ENCODE peak calls at places on chromosomes 7 and 10, in eight cellular contexts. Q is HFFc6, Z is prostate gland, F is transverse colon, U is B cell, G is adrenal gland, H is HFF-Myc, D is GM23338. R is an unnamed sample.

GRCh38 chr7:50379539-50379938 is 70.6 kb downstream of the FIGNL1 start:
- DNase-seq in Q (no peak), Z (no peak), F (no peak), U (no peak), G (no peak), H (no peak), D (no peak), R (no peak)

GRCh38 chr10:49280001-49280408 is 19.0 kb upstream of the C10orf71 start:
- DNase-seq in Q (peak), Z (no peak), F (no peak), U (no peak), G (peak), H (peak), D (no peak), R (no peak)

GRCh38 chr10:101859530-101859929 is 15.9 kb upstream of the KCNIP2 start:
- DNase-seq in Q (no peak), Z (no peak), F (no peak), U (no peak), G (no peak), H (no peak), D (no peak), R (no peak)

GRCh38 chr7:152868122-152869040 is 108.8 kb downstream of the ACTR3B start:
- DNase-seq in Q (no peak), Z (no peak), F (no peak), U (no peak), G (no peak), H (no peak), D (no peak), R (peak)

GRCh38 chr10:3064423-3064822 is 2.9 kb upstream of the PFKP start:
- DNase-seq in Q (no peak), Z (no peak), F (no peak), U (peak), G (no peak), H (no peak), D (no peak), R (no peak)

GRCh38 chr7:132117181-132117580 is 459.1 kb downstream of the PLXNA4 start:
- DNase-seq in Q (peak), Z (no peak), F (no peak), U (no peak), G (no peak), H (no peak), D (no peak), R (no peak)

GRCh38 chr7:94803821-94804220 is 103.6 kb upstream of the PPP1R9A start:
- DNase-seq in Q (no peak), Z (no peak), F (no peak), U (no peak), G (no peak), H (no peak), D (no peak), R (no peak)

GRCh38 chr7:16839646-16840045 is 34.8 kb upstream of the AGR2 start:
- DNase-seq in Q (no peak), Z (no peak), F (no peak), U (no peak), G (no peak), H (no peak), D (no peak), R (no peak)

GRCh38 chr7:38215115-38215514 is 37.1 kb downstream of the STARD3NL start:
- DNase-seq in Q (no peak), Z (no peak), F (no peak), U (no peak), G (no peak), H (no peak), D (no peak), R (no peak)
- TF ChIP-seq CTCF in Q (no peak), Z (no peak), F (no peak), U (no peak), G (no peak), H (no peak), D (no peak), R (no peak)

GRCh38 chr7:122887198-122887597 is 938 bp upstream of the CADPS2 start:
- DNase-seq in Q (no peak), Z (peak), F (peak), U (no peak), G (peak), H (no peak), D (peak), R (no peak)

GRCh38 chr7:122887848-122888247 is 1.6 kb upstream of the CADPS2 start:
- DNase-seq in Q (no peak), Z (no peak), F (no peak), U (no peak), G (no peak), H (no peak), D (no peak), R (no peak)

GRCh38 chr7:122885583-122886356 is 490 bp downstream of the CADPS2 start:
- DNase-seq in Q (no peak), Z (peak), F (peak), U (no peak), G (peak), H (no peak), D (peak), R (no peak)

GRCh38 chr7:122884186-122884585 is 2.1 kb downstream of the CADPS2 start:
- DNase-seq in Q (no peak), Z (peak), F (no peak), U (no peak), G (peak), H (no peak), D (no peak), R (no peak)

GRCh38 chr7:122886357-122887081 is at the start of gene CADPS2:
- DNase-seq in Q (peak), Z (peak), F (peak), U (peak), G (peak), H (no peak), D (peak), R (no peak)
- TF ChIP-seq CTCF in Q (no peak), Z (peak), F (peak), U (no peak), G (peak), H (no peak), D (no peak), R (peak)

DNA sequence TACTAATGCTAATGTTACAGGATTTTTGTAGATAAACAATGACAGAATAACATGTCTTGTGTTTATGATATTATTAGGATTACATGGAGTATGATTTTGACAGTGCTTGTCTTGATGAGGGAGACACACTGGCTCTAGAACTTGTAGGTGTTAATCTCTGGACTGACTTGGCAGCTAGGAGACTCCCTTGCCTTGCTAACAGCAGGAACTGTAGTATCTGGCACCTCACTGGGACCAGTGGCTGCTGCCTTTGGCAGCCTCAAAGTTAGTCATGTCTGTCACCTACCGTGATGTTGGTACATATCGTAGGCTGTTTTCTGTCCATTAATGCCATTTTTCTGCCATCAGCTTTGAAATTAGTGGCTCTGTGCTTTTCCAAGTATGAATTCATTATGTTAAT is 261.5 kb downstream of the CDK14 start:
- DNase-seq in Q (no peak), Z (no peak), F (no peak), U (no peak), G (no peak), H (no peak), D (no peak), R (no peak)
- TF ChIP-seq CTCF in Q (no peak), Z (no peak), F (no peak), U (no peak), G (no peak), H (no peak), D (no peak), R (no peak)

DNA sequence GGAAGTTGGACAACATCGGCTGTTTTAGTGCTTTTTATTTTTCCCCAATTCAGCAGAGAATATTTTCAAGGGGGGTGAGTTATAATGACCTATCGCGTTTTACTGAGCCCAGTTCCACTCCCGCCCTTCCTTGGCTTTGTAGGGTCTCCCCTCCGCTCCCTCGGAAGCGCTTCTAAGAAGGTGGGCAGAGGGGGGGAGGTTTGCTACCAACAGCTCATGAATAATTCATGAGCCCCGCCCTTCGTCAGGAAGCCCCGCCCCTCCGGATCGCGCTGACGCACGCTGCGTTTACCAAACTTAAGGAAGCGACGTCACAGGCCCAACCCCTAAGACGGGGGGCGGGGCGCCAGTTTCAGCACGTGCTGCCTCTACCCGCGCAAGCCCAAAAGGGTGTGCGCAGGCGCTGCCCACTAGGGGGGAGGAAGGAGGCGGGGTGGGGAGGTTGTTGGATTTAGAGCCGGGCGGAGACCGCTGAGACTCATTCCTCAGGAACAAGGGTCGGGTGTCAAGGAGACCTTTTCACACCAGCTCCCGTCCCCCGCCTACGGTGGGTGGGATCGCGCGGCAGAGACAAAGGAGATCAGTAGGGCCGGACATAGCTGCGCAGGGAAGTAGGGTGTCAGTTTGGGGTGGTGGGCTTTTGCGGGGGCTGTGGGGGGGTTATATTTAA is 529 bp upstream of the MEPCE start:
- DNase-seq in Q (peak), Z (peak), F (peak), U (peak), G (peak), H (peak), D (peak), R (peak)
- TF ChIP-seq CTCF in Q (peak), Z (no peak), F (peak), U (no peak), G (peak), H (no peak), D (no peak), R (no peak)

GRCh38 chr7:143892527-143893300 is 9.3 kb downstream of the TCAF1 start:
- DNase-seq in Q (no peak), Z (no peak), F (no peak), U (no peak), G (no peak), H (no peak), D (peak), R (no peak)
- TF ChIP-seq CTCF in Q (peak), Z (no peak), F (peak), U (peak), G (no peak), H (peak), D (peak), R (peak)

GRCh38 chr7:99037327-99037940 is 106.5 kb downstream of the SMURF1 start:
- DNase-seq in Q (no peak), Z (no peak), F (no peak), U (no peak), G (no peak), H (no peak), D (no peak), R (no peak)

GRCh38 chr7:99035723-99036530 is 108.0 kb downstream of the SMURF1 start:
- DNase-seq in Q (no peak), Z (no peak), F (no peak), U (no peak), G (no peak), H (no peak), D (no peak), R (no peak)

GRCh38 chr7:99034932-99035722 is 108.8 kb downstream of the SMURF1 start:
- DNase-seq in Q (no peak), Z (no peak), F (no peak), U (no peak), G (no peak), H (no peak), D (no peak), R (no peak)

GRCh38 chr7:99038086-99038855 is 105.6 kb downstream of the SMURF1 start:
- DNase-seq in Q (no peak), Z (no peak), F (peak), U (no peak), G (no peak), H (no peak), D (no peak), R (no peak)

GRCh38 chr7:99036531-99037175 is 107.3 kb downstream of the SMURF1 start:
- DNase-seq in Q (peak), Z (no peak), F (no peak), U (no peak), G (peak), H (no peak), D (peak), R (no peak)
- TF ChIP-seq CTCF in Q (peak), Z (peak), F (peak), U (no peak), G (peak), H (peak), D (peak), R (peak)

DNA sequence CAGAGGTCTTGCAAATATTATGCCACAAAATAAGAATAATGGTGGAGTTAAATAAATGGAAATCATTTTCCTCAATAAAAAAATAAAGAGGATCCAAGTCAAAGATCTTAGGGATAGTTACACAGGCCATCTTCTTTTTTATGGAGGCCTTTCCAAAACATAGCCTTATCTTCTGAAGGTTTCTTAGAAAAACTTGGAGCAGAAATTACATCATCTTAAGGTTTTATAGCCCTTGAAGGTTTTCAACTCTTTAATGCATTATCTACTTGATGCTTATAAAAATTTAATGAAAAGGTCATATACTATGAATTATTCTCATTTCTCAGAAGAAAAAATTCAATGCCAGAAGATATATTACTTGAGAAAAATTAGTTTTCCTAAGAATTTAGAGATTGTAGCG is 94.2 kb upstream of the LAMB4 start:
- DNase-seq in Q (no peak), Z (no peak), F (no peak), U (no peak), G (no peak), H (no peak), D (no peak), R (no peak)
- TF ChIP-seq CTCF in Q (no peak), Z (no peak), F (no peak), U (no peak), G (no peak), H (no peak), D (no peak), R (no peak)

GRCh38 chr10:75508814-75509306 is 77.4 kb downstream of the LRMDA start:
- DNase-seq in Q (no peak), Z (no peak), F (no peak), U (no peak), G (no peak), H (no peak), D (no peak), R (no peak)

GRCh38 chr10:75511011-75511410 is 79.6 kb downstream of the LRMDA start:
- DNase-seq in Q (no peak), Z (no peak), F (no peak), U (no peak), G (no peak), H (no peak), D (no peak), R (no peak)

GRCh38 chr10:75513292-75513691 is 81.9 kb downstream of the LRMDA start:
- DNase-seq in Q (no peak), Z (no peak), F (no peak), U (no peak), G (no peak), H (no peak), D (no peak), R (no peak)

GRCh38 chr10:75512534-75512933 is 81.1 kb downstream of the LRMDA start:
- DNase-seq in Q (no peak), Z (peak), F (no peak), U (no peak), G (no peak), H (no peak), D (peak), R (no peak)

GRCh38 chr10:75514830-75515229 is 83.4 kb downstream of the LRMDA start:
- DNase-seq in Q (no peak), Z (no peak), F (no peak), U (no peak), G (no peak), H (no peak), D (no peak), R (no peak)
- TF ChIP-seq CTCF in Q (no peak), Z (no peak), F (no peak), U (no peak), G (no peak), H (no peak), D (no peak), R (no peak)

DNA sequence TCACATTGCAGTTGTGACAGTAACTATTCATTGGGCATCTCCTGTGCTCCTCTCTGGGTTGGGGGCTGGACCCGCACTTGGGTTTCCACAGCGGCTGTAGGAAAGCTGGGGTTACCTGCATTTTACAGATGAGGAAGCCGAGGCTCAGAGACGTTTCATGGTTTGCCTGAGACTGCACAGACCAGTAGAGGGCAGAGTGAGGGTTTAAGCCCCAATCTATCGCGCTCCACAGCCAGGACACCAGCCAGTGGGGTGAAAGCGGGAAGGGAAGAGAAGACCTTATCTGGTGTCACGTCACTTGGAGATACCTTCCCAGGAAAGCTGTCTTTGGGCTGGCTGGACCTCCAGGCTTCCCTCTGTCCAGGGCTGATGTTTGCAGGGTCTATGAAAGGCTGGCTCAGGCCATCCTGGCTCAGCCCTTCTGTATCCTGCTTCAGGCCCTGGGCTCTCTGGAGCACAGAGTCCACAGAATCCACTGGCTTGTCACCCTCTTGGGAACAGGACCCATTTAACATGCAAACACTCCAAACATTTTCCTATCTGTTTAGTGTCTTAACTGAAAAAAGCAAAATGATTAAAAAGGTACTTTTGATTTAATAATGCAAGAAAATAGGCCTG is 167.7 kb downstream of the EMX2 start:
- DNase-seq in Q (no peak), Z (no peak), F (no peak), U (no peak), G (no peak), H (no peak), D (peak), R (no peak)
- TF ChIP-seq CTCF in Q (no peak), Z (no peak), F (no peak), U (no peak), G (no peak), H (no peak), D (peak), R (peak)